ENCODE peak calls at places on chromosomes 5 and 9, in five cellular contexts. E is B cell, P is body of pancreas, H is heart left ventricle, I is bronchial epithelial cell. O is an unnamed sample.
A peak's percentile ranks its signal among the peaks of the same experiment; 100 is the strongest.

GRCh38 chr5:96048763-96049162 is 87.1 kb upstream of the ELL2 start:
- DNase-seq in E (no peak), P (peak; percentile 46), H (no peak), I (no peak), O (no peak)

GRCh38 chr9:128208943-128209695 is 5.9 kb downstream of the DNM1 start:
- DNase-seq in E (no peak), P (no peak), H (no peak), I (no peak), O (no peak)

GRCh38 chr5:89584339-89584956 is 701.5 kb upstream of the MEF2C start:
- DNase-seq in E (no peak), P (no peak), H (no peak), I (peak; percentile 99), O (no peak)

GRCh38 chr5:25618821-25619220 is 974.0 kb upstream of the CDH10 start:
- DNase-seq in E (no peak), P (no peak), H (no peak), I (no peak), O (no peak)

GRCh38 chr9:125756499-125756898 is 9.3 kb downstream of the PBX3 start:
- DNase-seq in E (no peak), P (no peak), H (no peak), I (no peak), O (peak; percentile 25)

GRCh38 chr5:144644317-144644716 is 473.6 kb downstream of the KCTD16 start:
- DNase-seq in E (no peak), P (no peak), H (no peak), I (no peak), O (no peak)

GRCh38 chr9:26955222-26955903 is 849 bp upstream of the IFT74 start:
- DNase-seq in E (peak; percentile 18), P (no peak), H (no peak), I (no peak), O (no peak)

GRCh38 chr5:31237159-31237558 is 43.7 kb downstream of the CDH6 start:
- DNase-seq in E (no peak), P (no peak), H (no peak), I (peak; percentile 17), O (peak; percentile 24)

GRCh38 chr9:113737414-113738271 is 138.5 kb upstream of the ZNF618 start:
- DNase-seq in E (no peak), P (peak; percentile 64), H (no peak), I (peak; percentile 50), O (peak; percentile 66)

GRCh38 chr9:135209852-135210251 is 122.4 kb downstream of the OLFM1 start:
- DNase-seq in E (no peak), P (no peak), H (no peak), I (peak; percentile 1), O (no peak)

GRCh38 chr5:136186786-136187185 is 6.2 kb downstream of the SMIM32 start:
- DNase-seq in E (no peak), P (no peak), H (no peak), I (no peak), O (no peak)

GRCh38 chr9:4170231-4170630 is 129.6 kb downstream of the GLIS3 start:
- DNase-seq in E (no peak), P (no peak), H (no peak), I (no peak), O (no peak)

GRCh38 chr9:97889941-97890557 is 32.3 kb downstream of the TRMO start:
- DNase-seq in E (peak; percentile 47), P (no peak), H (no peak), I (no peak), O (peak; percentile 51)

GRCh38 chr5:155728146-155728856 is 598.7 kb upstream of the SGCD start:
- DNase-seq in E (peak; percentile 13), P (peak; percentile 30), H (peak; percentile 78), I (peak; percentile 2), O (peak; percentile 51)

GRCh38 chr9:29514336-29514735 is 1941.1 kb upstream of the C9orf72 start:
- DNase-seq in E (no peak), P (peak; percentile 43), H (no peak), I (no peak), O (no peak)

GRCh38 chr9:4832786-4833579 is 40.2 kb downstream of the RCL1 start:
- DNase-seq in E (no peak), P (peak; percentile 28), H (no peak), I (peak; percentile 100), O (no peak)

GRCh38 chr9:112479221-112479620 is 7.4 kb upstream of the KIAA1958 start:
- DNase-seq in E (no peak), P (no peak), H (no peak), I (no peak), O (no peak)

GRCh38 chr5:139148306-139148705 is 49.9 kb downstream of the SIL1 start:
- DNase-seq in E (no peak), P (peak; percentile 83), H (no peak), I (peak; percentile 82), O (no peak)

GRCh38 chr9:4298255-4299005 is 1.4 kb downstream of the GLIS3 start:
- DNase-seq in E (peak; percentile 33), P (peak; percentile 43), H (peak; percentile 67), I (peak; percentile 42), O (no peak)

GRCh38 chr5:160649304-160649703 is 202.7 kb downstream of the ATP10B start:
- DNase-seq in E (no peak), P (no peak), H (no peak), I (peak; percentile 10), O (no peak)
- TF ChIP-seq CTCF in E (no peak), P (peak; percentile 36), H (peak; percentile 5), I (peak; percentile 48), O (peak; percentile 34)

GRCh38 chr5:1204693-1205242 is 3.4 kb downstream of the SLC6A19 start:
- DNase-seq in E (no peak), P (peak; percentile 76), H (peak; percentile 28), I (peak; percentile 14), O (peak; percentile 47)
- TF ChIP-seq CTCF in E (no peak), P (peak; percentile 76), H (no peak), I (peak; percentile 12), O (peak; percentile 68)

DNA sequence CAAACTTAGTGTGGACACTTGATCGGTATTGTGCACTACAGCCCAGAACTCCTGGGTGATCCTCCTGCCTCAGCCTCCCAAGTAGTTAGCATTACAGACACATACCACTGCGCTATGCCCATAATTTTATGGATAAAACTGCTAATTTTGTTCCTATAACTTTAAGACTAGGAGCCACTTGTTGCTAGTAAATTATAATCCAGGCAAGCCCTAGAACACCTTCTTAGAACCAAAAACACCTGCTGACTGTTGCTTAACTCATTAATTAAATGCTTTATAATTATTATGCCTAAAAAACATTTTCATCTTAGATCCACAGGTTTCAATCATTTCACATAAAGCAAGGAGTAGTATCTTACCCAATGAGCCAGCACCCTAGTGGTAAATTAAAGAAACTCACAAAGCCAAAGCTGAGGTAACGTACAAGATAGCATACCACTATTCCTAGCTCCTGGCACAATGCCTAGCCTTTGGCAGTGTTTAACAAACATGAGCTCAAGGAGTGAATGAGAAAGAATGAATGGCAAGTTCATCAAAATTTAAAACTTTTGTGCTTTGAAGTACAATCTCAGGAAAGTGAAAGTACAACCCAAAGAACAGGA is 5.4 kb downstream of the MRPS27 start:
- DNase-seq in E (no peak), P (peak; percentile 67), H (no peak), I (peak; percentile 57), O (no peak)
- TF ChIP-seq CTCF in E (no peak), P (no peak), H (peak; percentile 38), I (peak; percentile 17), O (no peak)

DNA sequence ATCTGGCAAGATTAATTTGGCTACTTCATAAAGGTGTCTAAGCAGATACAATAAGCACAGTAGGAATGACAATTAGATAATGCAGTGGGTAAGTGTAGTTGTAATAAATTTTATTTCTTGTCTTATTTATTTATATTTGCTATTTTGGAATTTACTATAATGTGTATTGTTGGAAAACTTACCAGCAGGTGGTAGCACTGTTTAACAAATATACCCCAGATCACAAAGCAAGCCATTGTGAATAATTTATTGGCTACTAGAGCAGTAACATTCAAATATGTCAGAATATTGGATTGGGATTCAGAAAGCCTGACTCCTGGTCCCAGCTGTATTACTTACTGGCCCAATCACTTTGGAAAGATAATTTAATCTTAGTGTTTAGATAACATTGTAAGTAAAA is 78.0 kb downstream of the ISOC1 start:
- DNase-seq in E (no peak), P (no peak), H (no peak), I (peak; percentile 29), O (no peak)
- TF ChIP-seq CTCF in E (no peak), P (no peak), H (peak; percentile 20), I (no peak), O (peak; percentile 39)

DNA sequence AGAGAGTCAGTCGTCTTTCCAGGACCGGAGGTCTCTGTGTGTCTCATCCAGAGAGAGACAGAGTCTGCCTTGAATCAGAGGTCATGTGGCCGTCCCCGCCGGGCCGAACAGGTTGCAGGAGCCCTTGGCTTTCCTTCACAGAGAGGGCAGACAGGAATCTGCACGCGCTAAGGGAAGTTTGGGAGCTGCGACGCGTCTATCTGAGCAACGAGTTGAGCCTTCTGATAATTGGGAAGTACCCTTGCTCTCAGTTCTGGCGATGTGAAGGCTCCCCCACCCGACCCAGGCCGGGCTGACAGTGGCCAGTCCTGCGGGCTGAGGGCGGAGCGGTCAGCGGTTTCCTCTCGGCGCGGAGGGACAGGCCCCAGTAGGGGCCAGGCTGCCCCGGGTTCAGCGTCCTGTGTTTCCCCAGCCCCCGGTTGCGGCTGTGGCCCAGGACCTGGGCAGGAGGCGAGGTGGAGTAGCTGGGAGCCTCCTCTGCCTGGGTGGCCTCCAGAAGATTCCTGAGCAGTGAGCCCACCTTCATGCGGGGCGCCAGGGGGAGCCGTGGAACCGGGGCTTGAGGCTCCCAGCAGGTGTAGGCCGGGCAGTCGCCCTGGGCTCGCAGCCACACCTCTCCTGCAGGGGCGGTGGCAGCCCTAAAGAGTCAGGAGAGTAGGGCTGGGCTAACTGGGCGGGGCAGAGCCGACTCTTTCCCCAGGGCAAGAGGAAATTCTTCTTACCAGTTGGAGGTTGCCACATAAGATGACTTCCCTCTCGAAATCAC is 13.8 kb downstream of the NR2F1 start:
- DNase-seq in E (no peak), P (no peak), H (no peak), I (no peak), O (no peak)
- TF ChIP-seq CTCF in E (no peak), P (no peak), H (no peak), I (no peak), O (no peak)

DNA sequence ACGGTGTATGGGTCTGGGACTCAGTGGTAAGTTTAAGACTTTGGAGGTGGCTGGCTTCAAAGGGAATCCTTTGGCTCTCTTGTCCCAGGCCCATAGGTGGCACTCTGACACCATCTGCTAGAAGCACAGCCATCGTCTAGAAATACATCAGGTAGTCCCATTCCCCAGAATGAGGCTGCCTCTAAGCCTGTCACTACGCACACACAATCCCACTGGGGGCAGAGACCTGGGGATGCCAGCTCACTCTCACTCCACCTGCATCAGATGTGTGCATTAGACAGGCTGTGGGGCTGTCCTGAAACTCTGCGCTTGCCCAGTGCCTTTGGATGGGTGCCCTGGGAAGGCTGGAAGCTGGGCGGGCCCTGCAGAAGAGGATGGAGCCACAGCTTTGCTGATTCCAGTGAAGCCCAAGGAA is 127.5 kb upstream of the PANK3 start:
- DNase-seq in E (no peak), P (peak; percentile 22), H (no peak), I (peak; percentile 53), O (peak; percentile 52)
- TF ChIP-seq CTCF in E (no peak), P (peak; percentile 37), H (peak; percentile 65), I (peak; percentile 81), O (peak; percentile 72)

O was measured in BE2C.